ENCODE peak calls at places on chromosomes 7 and 10, in five cellular contexts. L is GM12892, X is mammary epithelial cell, D is GM04503, G is iris pigment epithelial cell. P is an unnamed sample.
A peak's percentile ranks its signal among the peaks of the same experiment; 100 is the strongest.

GRCh38 chr10:128629111-128630096 is 503.2 kb upstream of the MKI67 start:
- DNase-seq in X (peak; percentile 98), L (no peak), G (no peak), D (no peak), P (no peak)

GRCh38 chr7:124779194-124779593 is 13.6 kb upstream of the GPR37 start:
- DNase-seq in G (no peak), L (no peak), D (no peak), X (peak; percentile 6), P (no peak)

GRCh38 chr7:46565712-46566111 is 644.6 kb upstream of the IGFBP3 start:
- DNase-seq in D (no peak), X (no peak), L (no peak), G (peak; percentile 27), P (no peak)

GRCh38 chr7:41217306-41217705 is 485.6 kb downstream of the INHBA start:
- DNase-seq in L (no peak), D (no peak), X (peak; percentile 78), G (no peak), P (no peak)

GRCh38 chr10:4851846-4852245 is 25.8 kb downstream of the AKR1E2 start:
- DNase-seq in L (no peak), X (no peak), G (no peak), D (no peak), P (no peak)

GRCh38 chr7:22942191-22942590 is 71.7 kb downstream of the HYCC1 start:
- DNase-seq in D (no peak), X (no peak), L (no peak), G (no peak), P (no peak)

GRCh38 chr10:68333058-68333395 is 299 bp upstream of the PBLD start:
- DNase-seq in X (no peak), G (peak; percentile 67), L (no peak), D (peak; percentile 38), P (no peak)

GRCh38 chr7:40008218-40008815 is 58.3 kb downstream of the CDK13 start:
- DNase-seq in G (peak; percentile 82), D (peak; percentile 38), L (no peak), X (peak; percentile 77), P (no peak)

GRCh38 chr7:117731455-117731854 is 141.8 kb downstream of the CTTNBP2 start:
- DNase-seq in L (peak; percentile 13), D (no peak), X (no peak), G (no peak), P (no peak)

GRCh38 chr7:102095933-102096332 is 190.7 kb upstream of the SH2B2 start:
- DNase-seq in L (no peak), G (no peak), X (no peak), D (no peak), P (no peak)

GRCh38 chr7:132383962-132384361 is 192.3 kb downstream of the PLXNA4 start:
- DNase-seq in D (no peak), G (no peak), L (no peak), X (no peak), P (no peak)

GRCh38 chr10:51773681-51774080 is 74.3 kb upstream of the CSTF2T start:
- DNase-seq in G (no peak), L (no peak), X (no peak), D (no peak), P (no peak)

GRCh38 chr7:37893359-37893758 is 23.3 kb downstream of the SFRP4 start:
- DNase-seq in X (no peak), L (no peak), D (no peak), G (no peak), P (no peak)